ENCODE peak calls at places on chromosome 17, in five cellular contexts. Y is breast epithelium, F is cardiac fibroblast, S is heart right ventricle, C is fibroblast of the aortic adventitia. W is an unnamed sample.

GRCh38 chr17:43813386-43813785 is 19.6 kb downstream of the MPP3 start:
- DNase-seq in Y (no peak), F (no peak), S (no peak), C (no peak), W (no peak)

GRCh38 chr17:39152134-39152884 is 872 bp upstream of the PLXDC1 start:
- DNase-seq in Y (no peak), F (no peak), S (peak), C (no peak), W (no peak)

GRCh38 chr17:40023590-40024292 is 8.5 kb downstream of the CSF3 start:
- DNase-seq in Y (no peak), F (peak), S (peak), C (peak), W (no peak)

GRCh38 chr17:2025220-2025621 is at the start of gene RTN4RL1:
- DNase-seq in Y (peak), F (peak), S (peak), C (peak), W (no peak)

GRCh38 chr17:47161988-47162622 is 27.0 kb downstream of the CDC27 start:
- DNase-seq in Y (no peak), F (no peak), S (no peak), C (no peak), W (no peak)

GRCh38 chr17:75370288-75370687 is 35.2 kb downstream of the GRB2 start:
- DNase-seq in Y (no peak), F (no peak), S (peak), C (no peak), W (no peak)

GRCh38 chr17:29677139-29677834 is 54.6 kb upstream of the CORO6 start:
- DNase-seq in Y (no peak), F (peak), S (peak), C (peak), W (no peak)

GRCh38 chr17:67467500-67468481 is 90.7 kb downstream of the PITPNC1 start:
- DNase-seq in Y (no peak), F (no peak), S (no peak), C (no peak), W (no peak)

GRCh38 chr17:22266231-22266630 is 573.9 kb downstream of the KCNJ18 start:
- DNase-seq in Y (no peak), F (no peak), S (no peak), C (no peak), W (peak)

GRCh38 chr17:35243459-35244204 is 760 bp downstream of the SLFN5 start:
- DNase-seq in Y (peak), F (peak), S (peak), C (peak), W (no peak)

GRCh38 chr17:48439875-48440505 is 10.0 kb upstream of the SKAP1 start:
- DNase-seq in Y (no peak), F (no peak), S (no peak), C (no peak), W (no peak)

GRCh38 chr17:31499771-31500554 is 108.5 kb downstream of the RAB11FIP4 start:
- DNase-seq in Y (peak), F (no peak), S (peak), C (peak), W (no peak)

GRCh38 chr17:32774286-32775084 is 102.4 kb downstream of the MYO1D start:
- DNase-seq in Y (no peak), F (no peak), S (no peak), C (no peak), W (no peak)

GRCh38 chr17:39894681-39895376 is 23.6 kb downstream of the GSDMB start:
- DNase-seq in Y (no peak), F (no peak), S (no peak), C (no peak), W (no peak)

GRCh38 chr17:5759501-5759925 is 175.2 kb upstream of the NLRP1 start:
- DNase-seq in Y (no peak), F (peak), S (peak), C (peak), W (no peak)

GRCh38 chr17:57853695-57854094 is 3.9 kb upstream of the MRPS23 start:
- DNase-seq in Y (peak), F (no peak), S (no peak), C (no peak), W (no peak)

GRCh38 chr17:72535779-72536178 is 415.0 kb downstream of the SOX9 start:
- DNase-seq in Y (no peak), F (no peak), S (no peak), C (no peak), W (no peak)

GRCh38 chr17:62597920-62598319 is 29.6 kb upstream of the MRC2 start:
- DNase-seq in Y (no peak), F (peak), S (no peak), C (peak), W (no peak)

GRCh38 chr17:58189436-58190146 is 2.9 kb upstream of the EPX start:
- DNase-seq in Y (no peak), F (peak), S (peak), C (peak), W (no peak)

GRCh38 chr17:57091186-57091618 is 6.2 kb downstream of the AKAP1 start:
- DNase-seq in Y (peak), F (no peak), S (peak), C (no peak), W (no peak)

GRCh38 chr17:37818689-37819088 is 73.8 kb upstream of the HNF1B start:
- DNase-seq in Y (no peak), F (peak), S (no peak), C (no peak), W (no peak)

GRCh38 chr17:72120878-72121163 is at the start of gene SOX9:
- DNase-seq in Y (peak), F (peak), S (peak), C (peak), W (peak)

GRCh38 chr17:1169913-1170312 is 9.9 kb downstream of the ABR start:
- DNase-seq in Y (no peak), F (no peak), S (no peak), C (no peak), W (no peak)

GRCh38 chr17:82638183-82638773 is 10.0 kb downstream of the WDR45B start:
- DNase-seq in Y (no peak), F (no peak), S (no peak), C (no peak), W (no peak)

GRCh38 chr17:61408151-61409041 is 8.8 kb downstream of the TBX2 start:
- DNase-seq in Y (no peak), F (peak), S (no peak), C (no peak), W (no peak)

GRCh38 chr17:72592242-72592966 is 471.6 kb downstream of the SOX9 start:
- DNase-seq in Y (peak), F (peak), S (peak), C (peak), W (peak)

GRCh38 chr17:37490022-37490587 is 414 bp downstream of the DUSP14 start:
- DNase-seq in Y (peak), F (peak), S (peak), C (peak), W (peak)

GRCh38 chr17:29726721-29727252 is 104.1 kb upstream of the CORO6 start:
- DNase-seq in Y (no peak), F (peak), S (no peak), C (peak), W (no peak)

GRCh38 chr17:51059781-51060180 is 60.9 kb downstream of the SPAG9 start:
- DNase-seq in Y (no peak), F (peak), S (no peak), C (peak), W (no peak)

GRCh38 chr17:7405413-7405881 is 1.6 kb upstream of the TMEM256 start:
- DNase-seq in Y (no peak), F (no peak), S (no peak), C (peak), W (no peak)

GRCh38 chr17:66165537-66166123 is 26.3 kb downstream of the CEP112 start:
- DNase-seq in Y (no peak), F (peak), S (no peak), C (peak), W (no peak)

GRCh38 chr17:40953876-40954275 is 12.9 kb downstream of the KRT39 start:
- DNase-seq in Y (peak), F (peak), S (no peak), C (peak), W (no peak)

GRCh38 chr17:7701681-7702080 is 3.3 kb upstream of the EFNB3 start:
- DNase-seq in Y (no peak), F (no peak), S (no peak), C (no peak), W (no peak)

GRCh38 chr17:66949501-66949900 is 15.0 kb upstream of the CACNG4 start:
- DNase-seq in Y (no peak), F (peak), S (no peak), C (peak), W (no peak)

GRCh38 chr17:74429604-74430384 is 2.1 kb upstream of the GPRC5C start:
- DNase-seq in Y (peak), F (no peak), S (peak), C (no peak), W (no peak)

GRCh38 chr17:17524091-17524490 is 27.9 kb upstream of the RASD1 start:
- DNase-seq in Y (no peak), F (no peak), S (no peak), C (no peak), W (no peak)
- TF ChIP-seq CTCF in Y (no peak), F (no peak), S (no peak), C (no peak), W (no peak)

GRCh38 chr17:76500745-76501017 is 542 bp downstream of the RHBDF2 start:
- DNase-seq in Y (no peak), F (no peak), S (no peak), C (no peak), W (no peak)

GRCh38 chr17:76497699-76497978 is 3.6 kb downstream of the RHBDF2 start:
- DNase-seq in Y (no peak), F (no peak), S (no peak), C (no peak), W (no peak)

GRCh38 chr17:76500074-76500744 is 1.0 kb downstream of the RHBDF2 start:
- DNase-seq in Y (no peak), F (no peak), S (no peak), C (no peak), W (no peak)

GRCh38 chr17:76497979-76498885 is 3.0 kb downstream of the RHBDF2 start:
- DNase-seq in Y (peak), F (peak), S (peak), C (peak), W (peak)

GRCh38 chr17:76498886-76499667 is 2.1 kb downstream of the RHBDF2 start:
- DNase-seq in Y (no peak), F (no peak), S (no peak), C (no peak), W (no peak)
- TF ChIP-seq CTCF in Y (no peak), F (no peak), S (no peak), C (no peak), W (no peak)

GRCh38 chr17:49494937-49495841 is at the start of gene NGFR:
- DNase-seq in Y (no peak), F (no peak), S (no peak), C (no peak), W (no peak)
- TF ChIP-seq CTCF in Y (no peak), F (no peak), S (no peak), C (no peak), W (no peak)

GRCh38 chr17:79702071-79702470 is 28.7 kb upstream of the ENPP7 start:
- DNase-seq in Y (no peak), F (no peak), S (no peak), C (no peak), W (no peak)
- TF ChIP-seq CTCF in Y (no peak), F (no peak), S (no peak), C (no peak), W (peak)

DNA sequence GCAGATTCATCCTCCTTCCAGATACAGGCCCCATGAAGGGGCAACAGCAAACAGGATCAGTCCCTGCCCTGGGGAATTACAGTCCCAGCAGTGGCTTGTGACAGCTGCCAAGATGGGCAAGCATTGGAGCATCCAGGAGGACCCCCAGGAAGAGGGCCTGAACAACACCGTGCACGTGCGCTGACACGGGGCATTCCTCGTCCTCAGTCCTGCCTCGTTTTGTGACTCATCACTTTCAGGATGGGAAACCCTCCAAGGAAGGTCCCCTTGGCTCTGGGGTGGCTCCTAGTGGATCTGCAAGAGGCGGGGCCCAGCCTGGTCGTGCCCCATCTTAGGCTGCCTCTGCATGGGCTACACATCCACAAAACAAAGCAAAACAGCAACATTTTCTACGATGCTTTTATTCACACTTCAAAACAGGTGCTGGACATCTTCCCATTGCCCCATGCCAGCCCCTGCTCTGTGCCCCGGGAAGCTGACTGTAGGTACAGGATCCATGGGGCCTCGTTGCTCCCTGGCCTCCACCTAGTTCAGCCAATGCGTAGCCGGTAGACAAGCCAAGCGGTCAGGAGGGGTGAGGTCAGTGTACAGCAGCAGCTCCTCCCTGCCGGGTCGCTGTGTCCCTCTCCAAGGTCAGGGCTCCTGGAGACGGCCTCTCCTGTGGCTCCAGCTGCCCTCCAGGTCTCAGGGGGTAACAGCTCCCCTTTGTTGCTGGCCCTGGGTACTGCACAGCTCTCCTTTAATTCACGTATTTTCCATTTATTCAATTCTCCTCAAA is 32.3 kb downstream of the ACTG1 start:
- DNase-seq in Y (no peak), F (peak), S (no peak), C (peak), W (no peak)
- TF ChIP-seq CTCF in Y (no peak), F (peak), S (no peak), C (peak), W (no peak)

W was measured in osteocyte.